ENCODE peak calls at places on chromosomes 4 and X, in nine cellular contexts. I, L, U, Z, J, D, T, X and E are unnamed samples.

GRCh38 chr4:79604152-79604551 is 196.1 kb upstream of the GK2 start:
- DNase-seq in U (no peak), I (no peak), Z (no peak), J (no peak), D (no peak), X (no peak), L (no peak), T (no peak), E (no peak)

GRCh38 chr4:140052050-140052449 is 101.9 kb downstream of the MAML3 start:
- DNase-seq in D (peak), Z (no peak), J (no peak), U (peak), L (no peak), X (peak), T (peak), I (no peak), E (peak)

GRCh38 chr4:157804986-157805385 is 367.8 kb downstream of the GASK1B start:
- DNase-seq in L (no peak), Z (no peak), T (peak), U (no peak), X (peak), D (no peak), J (no peak), I (no peak), E (no peak)

GRCh38 chr4:71830-72229 is 18.7 kb downstream of the ZNF595 start:
- DNase-seq in I (no peak), X (peak), Z (no peak), U (no peak), T (no peak), D (no peak), J (no peak), L (no peak), E (no peak)

GRCh38 chr4:6055436-6055835 is 37.2 kb upstream of the C4orf50 start:
- DNase-seq in I (no peak), U (no peak), L (no peak), J (no peak), Z (no peak), D (no peak), X (no peak), T (no peak), E (no peak)

GRCh38 chrX:155313766-155314165 is 20.6 kb downstream of the CLIC2 start:
- DNase-seq in U (no peak), Z (no peak), J (no peak), X (peak), D (no peak), T (peak), L (no peak), I (no peak), E (no peak)

GRCh38 chr4:186881521-186882220 is 158.0 kb upstream of the FAT1 start:
- DNase-seq in L (no peak), I (no peak), T (peak), U (no peak), D (no peak), Z (no peak), J (no peak), X (peak), E (no peak)

GRCh38 chr4:2251073-2251794 is 9.3 kb upstream of the HAUS3 start:
- DNase-seq in L (peak), T (no peak), X (no peak), J (no peak), D (peak), U (no peak), Z (no peak), I (no peak), E (no peak)

GRCh38 chrX:131854586-131854985 is 168.5 kb upstream of the STK26 start:
- DNase-seq in Z (no peak), X (peak), T (no peak), I (no peak), J (no peak), L (no peak), D (no peak), U (no peak), E (no peak)

GRCh38 chr4:16852168-16852567 is 46.3 kb downstream of the LDB2 start:
- DNase-seq in X (no peak), T (no peak), Z (no peak), I (no peak), L (no peak), D (no peak), U (no peak), J (no peak), E (no peak)

GRCh38 chr4:76388160-76388908 is 32.6 kb downstream of the CCDC158 start:
- DNase-seq in D (no peak), J (no peak), I (no peak), L (no peak), X (no peak), U (no peak), T (no peak), Z (no peak), E (no peak)

GRCh38 chrX:7091923-7092322 is 55.6 kb upstream of the STS start:
- DNase-seq in T (no peak), I (no peak), D (no peak), L (no peak), X (no peak), J (no peak), U (no peak), Z (no peak), E (no peak)

GRCh38 chrX:7926501-7926900 is 712 bp downstream of the PNPLA4 start:
- DNase-seq in U (peak), X (peak), D (no peak), T (no peak), J (no peak), Z (peak), L (no peak), I (no peak), E (no peak)